ENCODE peak calls at places on chromosomes 4 and X, in four cellular contexts. C is H1, P is IMR-90, Q is mesendoderm. O is an unnamed sample.

GRCh38 chrX:16462912-16463311 is 187.0 kb upstream of the S100G start:
- DNase-seq in Q (no peak), C (no peak), P (peak), O (no peak)

GRCh38 chr4:65559270-65559669 is 111.0 kb downstream of the EPHA5 start:
- DNase-seq in C (peak), P (no peak), Q (peak), O (peak)

GRCh38 chr4:41339812-41340809 is 83.4 kb downstream of the UCHL1 start:
- DNase-seq in C (no peak), Q (peak), P (peak), O (peak)

GRCh38 chr4:142194905-142195304 is 558.5 kb downstream of the IL15 start:
- DNase-seq in C (no peak), P (peak), Q (no peak), O (no peak)

GRCh38 chr4:31657859-31658258 is 937.7 kb downstream of the PCDH7 start:
- DNase-seq in Q (no peak), P (peak), C (no peak), O (no peak)

GRCh38 chrX:77446029-77446585 is 1.1 kb upstream of the FGF16 start:
- DNase-seq in P (no peak), Q (peak), C (peak), O (peak)

GRCh38 chrX:138745215-138745614 is 33.7 kb upstream of the FGF13 start:
- DNase-seq in Q (peak), C (no peak), P (peak), O (no peak)

GRCh38 chrX:102067966-102068723 is 57.3 kb upstream of the TCEAL2 start:
- DNase-seq in P (peak), C (no peak), Q (peak), O (no peak)

GRCh38 chr4:77599378-77599777 is 6.2 kb upstream of the CXCL13 start:
- DNase-seq in Q (peak), C (no peak), P (peak), O (peak)

GRCh38 chrX:9396930-9397329 is 67.9 kb upstream of the TBL1X start:
- DNase-seq in C (no peak), P (no peak), Q (no peak), O (no peak)

DNA sequence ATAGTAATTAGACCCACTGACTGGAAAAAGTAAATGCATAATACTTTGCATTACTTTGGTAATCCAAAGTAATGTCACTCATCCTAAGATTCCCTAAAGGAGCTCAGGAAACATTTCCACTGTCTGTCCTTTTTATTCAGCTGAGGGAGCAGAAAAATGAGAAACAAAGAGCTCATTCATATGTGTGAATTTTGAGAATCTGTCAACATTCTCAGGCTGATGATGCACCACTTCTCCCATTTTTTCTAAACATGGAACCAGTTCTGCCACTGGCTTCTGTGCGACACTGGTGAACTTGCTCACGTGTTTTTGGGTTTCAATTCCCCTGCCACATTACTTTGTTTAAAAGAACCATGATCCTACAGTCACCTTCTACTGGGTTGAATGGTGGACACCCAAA is 28.4 kb upstream of the ADH7 start:
- DNase-seq in Q (no peak), C (no peak), P (no peak), O (no peak)
- H3K56ac ChIP-seq in Q (no peak), C (no peak), P (no peak), O (no peak)

DNA sequence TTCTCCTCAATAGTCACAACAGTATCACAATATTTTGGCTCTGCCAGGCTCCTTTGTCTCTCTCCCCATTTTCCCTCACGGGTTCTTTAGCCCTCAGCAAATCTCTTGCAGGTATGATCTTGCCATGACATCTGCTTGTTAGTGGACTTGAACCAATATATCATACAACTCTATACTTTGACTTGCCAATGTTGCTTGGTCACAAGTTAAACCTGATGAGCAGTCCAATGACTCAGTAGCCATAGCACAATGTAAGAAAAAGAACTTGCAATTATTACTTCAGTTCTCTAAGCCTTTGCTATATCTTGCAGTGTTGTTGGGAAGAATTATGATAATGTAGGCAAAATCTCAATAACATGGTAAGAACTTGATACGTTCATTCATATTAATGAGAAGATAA is 174.6 kb upstream of the NRK start:
- DNase-seq in C (no peak), Q (no peak), P (no peak), O (no peak)
- H3K56ac ChIP-seq in C (no peak), Q (no peak), P (no peak), O (no peak)

DNA sequence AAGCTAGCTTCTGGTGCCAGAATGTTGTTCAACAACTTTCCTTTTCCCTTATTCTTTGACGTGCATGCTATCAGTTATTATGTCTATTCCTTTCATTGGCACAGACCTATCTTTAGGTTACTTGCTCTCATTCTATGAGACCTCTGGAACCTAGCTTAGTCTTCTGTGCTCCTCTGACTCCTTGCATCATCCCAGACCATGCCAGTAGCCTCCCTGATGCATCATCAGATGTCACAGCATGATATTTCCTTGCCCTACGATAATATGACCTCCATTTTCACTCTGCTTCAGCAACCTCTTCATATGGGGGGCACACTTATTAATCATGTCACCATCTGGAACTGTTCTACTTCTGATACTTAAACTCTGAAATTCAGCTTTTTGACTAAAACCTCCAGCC is 37.2 kb downstream of the CLCN5 start:
- DNase-seq in Q (no peak), P (no peak), C (no peak), O (no peak)
- H3K56ac ChIP-seq in Q (no peak), P (no peak), C (no peak), O (no peak)

GRCh38 chrX:132216806-132217202 is 2.4 kb downstream of the RAP2C start:
- DNase-seq in C (no peak), Q (no peak), P (peak), O (no peak)
- H3K56ac ChIP-seq in C (no peak), Q (peak), P (peak), O (no peak)

DNA sequence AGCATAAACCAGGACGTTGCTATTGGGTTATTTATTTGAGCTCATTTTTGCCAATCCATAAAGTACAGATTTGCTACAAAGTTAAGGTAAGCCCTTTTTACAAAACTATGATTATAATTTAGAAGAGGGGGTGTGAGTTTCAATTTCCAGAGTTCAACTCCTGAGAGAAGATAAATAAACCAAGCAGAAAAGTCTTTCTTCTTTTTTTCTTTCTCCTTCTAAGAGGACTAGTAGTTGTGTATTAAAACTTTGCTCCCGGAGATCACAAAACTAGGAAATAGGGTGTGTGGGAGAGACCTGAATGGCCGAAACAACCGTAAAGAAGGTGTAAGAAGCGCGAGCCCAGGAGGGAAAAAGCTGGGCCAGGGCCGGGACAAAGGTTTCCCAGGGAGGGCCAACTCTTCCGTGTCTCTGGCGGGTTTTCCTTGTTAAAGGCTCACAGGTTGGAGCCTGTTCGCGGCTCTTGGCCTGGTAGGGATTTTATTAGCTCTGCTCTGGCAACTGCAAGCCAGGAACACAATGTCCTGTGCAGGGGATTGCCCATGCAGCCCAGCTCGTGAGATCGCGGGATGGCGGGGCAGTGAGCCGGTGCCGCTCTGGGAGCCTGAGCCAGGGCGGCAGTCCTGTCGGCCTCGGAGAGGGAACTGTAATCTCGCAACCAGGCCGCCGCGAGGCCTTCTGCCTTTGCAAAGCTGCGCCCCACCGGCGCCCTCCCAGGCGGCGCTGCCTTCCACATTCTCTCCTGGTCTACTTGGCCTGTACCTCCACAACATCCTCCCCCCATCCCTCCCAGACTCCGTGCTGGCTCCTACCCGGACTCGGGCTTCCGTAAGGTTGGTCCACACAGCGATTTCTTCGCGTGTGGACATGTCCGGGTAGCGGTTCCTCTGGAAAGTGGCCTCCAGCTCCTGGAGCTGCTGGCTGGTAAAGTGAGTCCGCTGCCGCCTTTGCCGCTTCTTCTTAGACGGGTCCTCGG is 2.2 kb downstream of the PITX2 start:
- DNase-seq in P (no peak), Q (peak), C (peak), O (peak)
- H3K56ac ChIP-seq in P (no peak), Q (peak), C (no peak), O (no peak)

GRCh38 chr4:76298227-76298626 is 8.3 kb upstream of the STBD1 start:
- DNase-seq in P (no peak), Q (no peak), C (no peak), O (no peak)
- H3K56ac ChIP-seq in P (no peak), Q (no peak), C (no peak), O (no peak)

GRCh38 chr4:53992785-53993184 is 71.6 kb downstream of the CHIC2 start:
- DNase-seq in P (no peak), Q (no peak), C (no peak), O (no peak)
- H3K56ac ChIP-seq in P (no peak), Q (no peak), C (no peak), O (no peak)

DNA sequence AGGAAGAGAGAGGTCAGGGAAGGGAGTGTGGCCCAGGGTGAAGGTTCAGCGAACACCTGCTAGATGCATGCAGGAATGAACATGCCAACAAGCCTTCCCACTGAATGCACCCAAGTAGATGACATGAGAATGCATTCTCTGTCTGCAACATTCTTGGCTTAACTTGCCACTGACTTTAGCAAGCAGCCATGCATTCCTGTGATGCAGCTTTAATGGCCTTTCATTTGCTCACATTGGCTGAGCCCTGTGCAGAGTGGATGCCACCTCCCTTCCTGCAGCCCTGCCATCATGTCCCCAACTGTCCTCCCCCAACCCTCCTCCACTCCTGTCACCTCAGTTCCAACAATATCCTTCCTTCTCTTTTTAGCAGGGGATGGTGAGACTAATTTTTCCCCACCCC is 25.3 kb upstream of the MTNR1A start:
- DNase-seq in P (no peak), C (no peak), Q (peak), O (no peak)
- H3K56ac ChIP-seq in P (no peak), C (no peak), Q (no peak), O (no peak)

GRCh38 chr4:79083406-79084010 is 144.3 kb upstream of the PAQR3 start:
- DNase-seq in P (no peak), Q (no peak), C (no peak), O (no peak)
- H3K56ac ChIP-seq in P (no peak), Q (no peak), C (no peak), O (no peak)

O was measured in H9.